ENCODE peak calls at places on chromosome 4, in seven cellular contexts. B is C1 segment of cervical spinal cord; A is AG04450; Y is stimulated activated CD4-positive, alpha-beta T cell treated with anti-CD3 and anti-CD28 coated beads, Interleukin-15, amount 100 ng/mL, for 24 hours; P is Kasumi-1; X is iPS DF 6.9; F is nephron progenitor cell. L is an unnamed sample.

GRCh38 chr4:110959041-110959643 is 336.3 kb upstream of the PITX2 start:
- DNase-seq in B (no peak), Y (no peak), A (no peak), X (no peak), F (no peak), P (peak; percentile 39), L (peak; percentile 13)

GRCh38 chr4:24118031-24118430 is 228.2 kb upstream of the PPARGC1A start:
- DNase-seq in B (no peak), P (no peak), X (no peak), Y (no peak), F (no peak), A (no peak), L (no peak)

GRCh38 chr4:27087306-27088045 is 226.8 kb downstream of the STIM2 start:
- DNase-seq in F (no peak), Y (no peak), X (no peak), A (no peak), P (no peak), B (no peak), L (no peak)

GRCh38 chr4:139555705-139556070 is 331 bp downstream of the SETD7 start:
- DNase-seq in X (no peak), A (no peak), B (peak; percentile 68), P (no peak), F (no peak), Y (no peak), L (peak; percentile 43)

GRCh38 chr4:19266566-19266965 is 985.1 kb upstream of the SLIT2 start:
- DNase-seq in Y (no peak), A (no peak), P (no peak), B (no peak), F (no peak), X (no peak), L (no peak)

GRCh38 chr4:38782452-38783108 is at the start of gene TLR10:
- DNase-seq in Y (peak; percentile 41), A (peak; percentile 16), P (peak; percentile 80), X (peak; percentile 33), F (peak; percentile 44), B (no peak), L (peak; percentile 55)

GRCh38 chr4:74058048-74058651 is 19.7 kb upstream of the CXCL3 start:
- DNase-seq in P (no peak), F (no peak), B (no peak), X (no peak), Y (no peak), A (no peak), L (no peak)

GRCh38 chr4:72375050-72375736 is 193.8 kb downstream of the ADAMTS3 start:
- DNase-seq in P (peak; percentile 34), F (no peak), X (no peak), A (peak; percentile 11), B (no peak), Y (no peak), L (no peak)

GRCh38 chr4:140013088-140013487 is 140.9 kb downstream of the MAML3 start:
- DNase-seq in F (no peak), Y (no peak), P (no peak), X (no peak), B (no peak), A (no peak), L (no peak)

GRCh38 chr4:183157215-183157614 is 58.2 kb downstream of the WWC2 start:
- DNase-seq in P (peak; percentile 42), B (no peak), Y (no peak), F (no peak), X (no peak), A (no peak), L (no peak)

GRCh38 chr4:74202062-74202586 is 44.2 kb downstream of the MTHFD2L start:
- DNase-seq in F (no peak), X (no peak), B (no peak), Y (no peak), A (no peak), P (no peak), L (peak; percentile 58)

GRCh38 chr4:107035711-107036601 is at the start of gene DKK2:
- DNase-seq in P (peak; percentile 30), F (peak; percentile 36), A (no peak), X (no peak), Y (peak; percentile 12), B (no peak), L (peak; percentile 1)

GRCh38 chr4:48047421-48047844 is 30.9 kb downstream of the NIPAL1 start:
- DNase-seq in P (peak; percentile 86), X (no peak), B (no peak), Y (peak; percentile 86), F (no peak), A (no peak), L (peak; percentile 57)

GRCh38 chr4:92303621-92304027 is at the start of gene GRID2:
- DNase-seq in B (peak; percentile 54), A (no peak), X (no peak), F (peak; percentile 70), Y (no peak), P (peak; percentile 28), L (no peak)

GRCh38 chr4:155952546-155952945 is 1.1 kb downstream of the CTSO start:
- DNase-seq in Y (no peak), P (no peak), X (no peak), B (no peak), A (no peak), F (no peak), L (no peak)

GRCh38 chr4:30847157-30847556 is 127.0 kb downstream of the PCDH7 start:
- DNase-seq in A (no peak), B (no peak), P (no peak), X (peak; percentile 18), Y (no peak), F (no peak), L (no peak)

GRCh38 chr4:176383273-176384077 is 63.7 kb downstream of the SPCS3 start:
- DNase-seq in A (no peak), F (no peak), B (no peak), X (no peak), Y (no peak), P (no peak), L (no peak)

GRCh38 chr4:155666701-155667537 is at the start of gene GUCY1A1:
- DNase-seq in B (peak; percentile 43), P (peak; percentile 40), F (peak; percentile 55), A (no peak), Y (peak; percentile 29), X (no peak), L (peak; percentile 43)

L was measured in small intestine.